ENCODE peak calls at places on chromosomes 12 and 14, in nine cellular contexts. M is HFF-Myc, Y is GM23338, X is nephron progenitor cell, E is AG10803, S is progenitor cell of endocrine pancreas, O is neural crest cell, W is GM13977, J is K562. U is an unnamed sample.

GRCh38 chr14:69129264-69129880 is 23.5 kb downstream of the DCAF5 start:
- DNase-seq in M (peak), Y (peak), X (peak), E (peak), S (peak), O (peak), W (peak), J (peak), U (peak)

GRCh38 chr14:60278350-60278749 is 29.3 kb downstream of the PPM1A start:
- DNase-seq in M (no peak), Y (peak), X (no peak), E (no peak), S (no peak), O (no peak), W (no peak), J (no peak), U (no peak)

GRCh38 chr14:32920696-32921276 is 17.9 kb upstream of the NPAS3 start:
- DNase-seq in M (no peak), Y (no peak), X (no peak), E (no peak), S (no peak), O (no peak), W (no peak), J (no peak), U (no peak)

GRCh38 chr12:125451408-125451807 is 386.2 kb downstream of the AACS start:
- DNase-seq in M (no peak), Y (no peak), X (no peak), E (no peak), S (no peak), O (no peak), W (no peak), J (no peak), U (no peak)

GRCh38 chr14:104228716-104229620 is 90.6 kb downstream of the KIF26A start:
- DNase-seq in M (no peak), Y (no peak), X (no peak), E (no peak), S (no peak), O (no peak), W (no peak), J (no peak), U (no peak)

GRCh38 chr12:111557271-111558106 is 41.6 kb downstream of the ATXN2 start:
- DNase-seq in M (no peak), Y (no peak), X (no peak), E (peak), S (no peak), O (no peak), W (no peak), J (no peak), U (no peak)

GRCh38 chr12:2374092-2374740 is 321.4 kb downstream of the CACNA1C start:
- DNase-seq in M (no peak), Y (no peak), X (no peak), E (peak), S (no peak), O (no peak), W (no peak), J (no peak), U (no peak)

GRCh38 chr12:16573652-16574077 is 32.3 kb downstream of the LMO3 start:
- DNase-seq in M (no peak), Y (peak), X (peak), E (peak), S (no peak), O (peak), W (no peak), J (no peak), U (no peak)

GRCh38 chr12:108855284-108856169 is 1.9 kb downstream of the SSH1 start:
- DNase-seq in M (no peak), Y (no peak), X (no peak), E (no peak), S (no peak), O (no peak), W (no peak), J (peak), U (no peak)

GRCh38 chr14:75454963-75455546 is 27.2 kb downstream of the JDP2 start:
- DNase-seq in M (no peak), Y (no peak), X (no peak), E (peak), S (no peak), O (no peak), W (no peak), J (peak), U (no peak)

GRCh38 chr12:109029411-109029810 is 8.5 kb upstream of the SVOP start:
- DNase-seq in M (no peak), Y (no peak), X (no peak), E (no peak), S (no peak), O (no peak), W (no peak), J (no peak), U (no peak)

GRCh38 chr14:96783306-96784224 is 13.6 kb upstream of the VRK1 start:
- DNase-seq in M (no peak), Y (no peak), X (no peak), E (peak), S (no peak), O (no peak), W (no peak), J (no peak), U (no peak)

GRCh38 chr12:122062832-122063690 is 15.5 kb upstream of the MLXIP start:
- DNase-seq in M (no peak), Y (no peak), X (peak), E (peak), S (no peak), O (no peak), W (no peak), J (peak), U (no peak)

GRCh38 chr14:67487937-67488893 is at the start of gene TMEM229B:
- DNase-seq in M (no peak), Y (no peak), X (no peak), E (no peak), S (no peak), O (no peak), W (peak), J (no peak), U (peak)

GRCh38 chr14:23353433-23353780 is 720 bp upstream of the SLC22A17 start:
- DNase-seq in M (no peak), Y (no peak), X (no peak), E (no peak), S (no peak), O (no peak), W (no peak), J (no peak), U (no peak)

GRCh38 chr14:23354990-23355389 is 2.3 kb upstream of the SLC22A17 start:
- DNase-seq in M (no peak), Y (no peak), X (no peak), E (no peak), S (no peak), O (no peak), W (no peak), J (no peak), U (no peak)

GRCh38 chr14:23351681-23352505 is 794 bp downstream of the SLC22A17 start:
- DNase-seq in M (no peak), Y (peak), X (peak), E (no peak), S (no peak), O (peak), W (no peak), J (peak), U (peak)

GRCh38 chr14:23356036-23356435 is 3.3 kb upstream of the SLC22A17 start:
- DNase-seq in M (no peak), Y (no peak), X (no peak), E (no peak), S (no peak), O (no peak), W (no peak), J (no peak), U (no peak)

GRCh38 chr14:23352506-23353432 is at the start of gene SLC22A17:
- DNase-seq in M (no peak), Y (peak), X (peak), E (peak), S (peak), O (peak), W (peak), J (peak), U (no peak)
- TF ChIP-seq CTCF in M (no peak), Y (no peak), X (peak), E (peak), S (no peak), O (peak), W (no peak), J (no peak), U (no peak)

GRCh38 chr12:13359636-13360035 is 163.1 kb downstream of the EMP1 start:
- DNase-seq in M (no peak), Y (no peak), X (no peak), E (no peak), S (no peak), O (no peak), W (no peak), J (no peak), U (no peak)

GRCh38 chr12:13358391-13358905 is 161.9 kb downstream of the EMP1 start:
- DNase-seq in M (no peak), Y (no peak), X (no peak), E (no peak), S (no peak), O (no peak), W (no peak), J (no peak), U (no peak)

GRCh38 chr12:13367973-13368372 is 171.4 kb downstream of the EMP1 start:
- DNase-seq in M (no peak), Y (no peak), X (no peak), E (no peak), S (no peak), O (no peak), W (no peak), J (no peak), U (no peak)

GRCh38 chr12:13365782-13366366 is 169.3 kb downstream of the EMP1 start:
- DNase-seq in M (no peak), Y (no peak), X (no peak), E (no peak), S (no peak), O (no peak), W (no peak), J (no peak), U (no peak)

GRCh38 chr12:13362260-13362841 is 165.8 kb downstream of the EMP1 start:
- DNase-seq in M (no peak), Y (peak), X (peak), E (peak), S (peak), O (peak), W (peak), J (peak), U (peak)
- TF ChIP-seq CTCF in M (peak), Y (peak), X (peak), E (peak), S (peak), O (peak), W (peak), J (peak), U (peak)

DNA sequence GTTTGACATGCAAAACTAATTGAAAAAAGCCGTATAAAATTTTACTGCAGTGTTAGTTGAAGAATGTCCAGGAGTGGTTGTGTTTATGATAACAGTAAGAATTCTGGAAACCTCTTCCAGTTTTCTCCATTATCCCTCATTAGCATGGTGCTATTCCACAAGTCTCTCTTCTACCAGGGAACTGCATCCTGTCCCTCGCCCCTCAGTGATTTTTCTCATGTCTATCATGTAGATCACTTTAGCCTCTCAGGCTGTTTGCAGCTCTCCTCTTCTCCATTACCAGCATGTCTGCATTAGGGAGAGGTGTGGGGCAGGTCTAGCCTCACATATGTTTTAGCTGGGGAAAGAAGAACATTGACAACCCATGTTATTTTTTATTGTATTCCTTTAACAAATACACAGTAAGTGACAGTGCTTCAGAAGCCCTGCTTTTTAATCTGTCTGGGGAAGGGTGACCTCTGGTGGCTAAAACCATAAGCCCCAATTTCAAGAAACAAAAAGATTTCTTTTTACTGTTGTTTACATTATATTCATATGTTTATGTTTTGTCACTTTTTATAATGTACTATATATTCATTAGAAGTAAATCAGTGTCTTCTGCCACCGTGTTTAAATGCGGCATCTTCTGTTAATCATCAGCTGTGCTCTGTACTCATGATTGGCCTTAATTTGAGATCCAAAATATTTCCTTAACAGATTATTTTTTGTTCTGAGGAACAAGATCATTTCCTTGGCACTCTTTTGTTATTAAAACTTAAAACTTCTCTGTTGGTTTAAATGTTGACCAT is 70.7 kb downstream of the RASSF8 start:
- DNase-seq in M (peak), Y (peak), X (peak), E (peak), S (no peak), O (peak), W (peak), J (peak), U (peak)
- TF ChIP-seq CTCF in M (peak), Y (peak), X (peak), E (peak), S (peak), O (peak), W (peak), J (peak), U (peak)

DNA sequence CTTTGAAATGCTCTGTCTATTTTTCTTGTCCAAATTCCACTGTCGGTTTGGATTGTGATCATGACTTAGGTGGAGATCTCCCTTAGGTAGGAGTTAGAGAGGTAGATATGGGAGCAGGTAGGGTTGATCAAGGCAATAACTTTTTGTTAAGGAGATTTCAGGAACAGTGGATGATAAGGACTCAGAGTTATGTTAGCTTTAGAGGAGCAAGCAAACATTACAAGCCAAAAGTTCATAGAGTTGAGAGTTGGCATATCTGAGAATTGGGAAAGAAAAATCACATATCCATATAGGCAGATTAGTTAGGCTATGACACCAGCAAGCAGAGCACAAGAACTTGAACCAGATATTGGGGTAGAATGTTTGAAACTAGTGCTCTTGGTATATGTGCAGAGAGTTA is 43.1 kb upstream of the C12orf75 start:
- DNase-seq in M (no peak), Y (no peak), X (no peak), E (no peak), S (no peak), O (no peak), W (no peak), J (no peak), U (no peak)
- TF ChIP-seq CTCF in M (no peak), Y (no peak), X (no peak), E (no peak), S (no peak), O (no peak), W (no peak), J (no peak), U (no peak)

GRCh38 chr12:49091056-49091835 is 3.4 kb downstream of the DHH start:
- DNase-seq in M (no peak), Y (peak), X (no peak), E (no peak), S (no peak), O (no peak), W (no peak), J (no peak), U (no peak)
- TF ChIP-seq CTCF in M (no peak), Y (no peak), X (no peak), E (no peak), S (no peak), O (no peak), W (no peak), J (no peak), U (no peak)

U was measured in GM20000.